ENCODE peak calls at places on chromosomes 2 and 18, in five cellular contexts. One of them, this sample, is unnamed.

GRCh38 chr2:223820549-223820948 is 16.8 kb downstream of the AP1S3 start:
- DNase-seq in ovary: no peak
- DNase-seq in CD4-positive, alpha-beta memory T cell: no peak
- DNase-seq in prostate gland: no peak
- DNase-seq in GM12865: no peak
- DNase-seq in this sample: no peak

GRCh38 chr2:100194951-100195350 is 52.6 kb upstream of the AFF3 start:
- DNase-seq in ovary: no peak
- DNase-seq in CD4-positive, alpha-beta memory T cell: no peak
- DNase-seq in prostate gland: no peak
- DNase-seq in GM12865: no peak
- DNase-seq in this sample: no peak

GRCh38 chr2:200026838-200027237 is 71.5 kb downstream of the MAIP1 start:
- DNase-seq in ovary: no peak
- DNase-seq in CD4-positive, alpha-beta memory T cell: no peak
- DNase-seq in prostate gland: no peak
- DNase-seq in GM12865: no peak
- DNase-seq in this sample: no peak

GRCh38 chr2:215215637-215216036 is 77.2 kb upstream of the ABCA12 start:
- DNase-seq in ovary: no peak
- DNase-seq in CD4-positive, alpha-beta memory T cell: no peak
- DNase-seq in prostate gland: no peak
- DNase-seq in GM12865: no peak
- DNase-seq in this sample: no peak

GRCh38 chr2:121098556-121098955 is 186.4 kb downstream of the TFCP2L1 start:
- DNase-seq in ovary: no peak
- DNase-seq in CD4-positive, alpha-beta memory T cell: no peak
- DNase-seq in prostate gland: no peak
- DNase-seq in GM12865: no peak
- DNase-seq in this sample: no peak

GRCh38 chr2:54396107-54396506 is 60.0 kb upstream of the SPTBN1 start:
- DNase-seq in ovary: no peak
- DNase-seq in CD4-positive, alpha-beta memory T cell: no peak
- DNase-seq in prostate gland: no peak
- DNase-seq in GM12865: no peak
- DNase-seq in this sample: no peak

GRCh38 chr2:238023608-238024007 is 37.2 kb upstream of the SCLY start:
- DNase-seq in ovary: no peak
- DNase-seq in CD4-positive, alpha-beta memory T cell: no peak
- DNase-seq in prostate gland: no peak
- DNase-seq in GM12865: no peak
- DNase-seq in this sample: no peak

GRCh38 chr2:9497017-9497416 is 22.7 kb downstream of the IAH1 start:
- DNase-seq in ovary: no peak
- DNase-seq in CD4-positive, alpha-beta memory T cell: no peak
- DNase-seq in prostate gland: peak; percentile 22
- DNase-seq in GM12865: no peak
- DNase-seq in this sample: no peak

DNA sequence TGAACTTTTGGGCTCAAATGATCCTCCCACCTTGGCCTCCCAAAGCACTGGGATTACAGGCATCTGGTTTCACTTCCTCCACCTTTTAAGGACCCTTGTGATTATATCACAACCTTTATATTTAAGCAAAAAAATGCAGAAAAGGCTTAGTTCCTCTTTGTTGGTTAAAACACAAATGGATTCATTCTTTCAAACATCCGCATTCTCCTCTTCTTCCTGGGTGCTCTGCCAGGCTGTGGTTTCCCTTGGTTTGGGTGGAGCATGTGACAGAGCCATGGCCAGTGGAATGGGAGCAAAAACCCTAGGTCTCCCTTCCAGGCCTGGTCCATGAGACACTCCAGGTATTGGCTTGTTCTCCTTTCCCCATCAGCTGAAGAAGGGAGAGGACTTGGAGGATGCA is 9.9 kb upstream of the SLC66A3 start:
- DNase-seq in ovary: no peak
- DNase-seq in CD4-positive, alpha-beta memory T cell: no peak
- DNase-seq in prostate gland: no peak
- DNase-seq in GM12865: no peak
- DNase-seq in this sample: no peak
- H3K4me3 ChIP-seq in ovary: no peak overlapping the region
- H3K4me3 ChIP-seq in CD4-positive, alpha-beta memory T cell: no peak overlapping the region
- H3K4me3 ChIP-seq in prostate gland: no peak overlapping the region
- H3K4me3 ChIP-seq in GM12865: no peak overlapping the region
- H3K4me3 ChIP-seq in this sample: no peak overlapping the region

GRCh38 chr18:58847383-58848071 is 17.1 kb upstream of the ZNF532 start:
- DNase-seq in ovary: no peak
- DNase-seq in CD4-positive, alpha-beta memory T cell: no peak
- DNase-seq in prostate gland: no peak
- DNase-seq in GM12865: no peak
- DNase-seq in this sample: no peak
- H3K4me3 ChIP-seq in ovary: no peak overlapping the region
- H3K4me3 ChIP-seq in CD4-positive, alpha-beta memory T cell: no peak overlapping the region
- H3K4me3 ChIP-seq in prostate gland: no peak overlapping the region
- H3K4me3 ChIP-seq in GM12865: no peak overlapping the region
- H3K4me3 ChIP-seq in this sample: no peak overlapping the region

GRCh38 chr2:68362069-68362468 is 3.0 kb upstream of the PLEK start:
- DNase-seq in ovary: peak; percentile 59
- DNase-seq in CD4-positive, alpha-beta memory T cell: peak; percentile 82
- DNase-seq in prostate gland: peak; percentile 58
- DNase-seq in GM12865: peak; percentile 95
- DNase-seq in this sample: peak; percentile 75
- H3K4me3 ChIP-seq in ovary: no peak overlapping the region
- H3K4me3 ChIP-seq in CD4-positive, alpha-beta memory T cell: peak overlapping the region; percentile 11
- H3K4me3 ChIP-seq in prostate gland: no peak overlapping the region
- H3K4me3 ChIP-seq in GM12865: peak overlapping the region; percentile 47
- H3K4me3 ChIP-seq in this sample: no peak overlapping the region

DNA sequence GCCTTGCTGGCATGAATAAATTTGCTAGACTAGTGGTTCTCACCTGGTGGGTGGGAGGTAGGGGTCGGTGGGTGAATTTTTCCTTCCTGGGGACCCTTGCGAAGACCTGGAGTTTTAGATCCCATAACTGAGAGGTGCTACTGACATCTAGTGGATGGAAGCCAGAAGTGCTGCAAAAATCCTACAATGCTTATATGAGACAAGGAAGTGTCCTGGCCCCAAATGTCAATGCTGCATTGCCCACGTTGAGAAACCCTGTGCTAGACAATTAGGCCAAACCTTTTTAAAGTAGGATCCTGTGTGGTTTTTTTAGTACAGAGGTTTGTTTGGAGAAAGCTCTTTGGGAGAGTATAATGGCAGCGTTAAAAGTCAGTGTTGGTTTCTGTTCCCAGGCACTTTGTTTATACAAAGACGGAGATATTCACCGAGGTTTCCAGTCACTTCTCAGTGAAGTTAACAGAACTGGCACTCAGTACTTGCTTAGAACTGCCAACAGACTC is 9.6 kb downstream of the SERPINB8 start:
- DNase-seq in ovary: peak; percentile 31
- DNase-seq in CD4-positive, alpha-beta memory T cell: peak; percentile 40
- DNase-seq in prostate gland: peak; percentile 65
- DNase-seq in GM12865: peak; percentile 61
- DNase-seq in this sample: peak; percentile 78
- H3K4me3 ChIP-seq in ovary: peak overlapping the region; percentile 13
- H3K4me3 ChIP-seq in CD4-positive, alpha-beta memory T cell: no peak overlapping the region
- H3K4me3 ChIP-seq in prostate gland: no peak overlapping the region
- H3K4me3 ChIP-seq in GM12865: no peak overlapping the region
- H3K4me3 ChIP-seq in this sample: peak overlapping the region; percentile 25

GRCh38 chr2:236485519-236485918 is 84.1 kb upstream of the ACKR3 start:
- DNase-seq in ovary: no peak
- DNase-seq in CD4-positive, alpha-beta memory T cell: no peak
- DNase-seq in prostate gland: no peak
- DNase-seq in GM12865: no peak
- DNase-seq in this sample: no peak

GRCh38 chr2:236483102-236483501 is 86.5 kb upstream of the ACKR3 start:
- DNase-seq in ovary: no peak
- DNase-seq in CD4-positive, alpha-beta memory T cell: no peak
- DNase-seq in prostate gland: no peak
- DNase-seq in GM12865: no peak
- DNase-seq in this sample: no peak

GRCh38 chr2:236479814-236480213 is 89.8 kb upstream of the ACKR3 start:
- DNase-seq in ovary: no peak
- DNase-seq in CD4-positive, alpha-beta memory T cell: no peak
- DNase-seq in prostate gland: no peak
- DNase-seq in GM12865: no peak
- DNase-seq in this sample: no peak
- H3K4me3 ChIP-seq in ovary: no peak overlapping the region
- H3K4me3 ChIP-seq in CD4-positive, alpha-beta memory T cell: no peak overlapping the region
- H3K4me3 ChIP-seq in prostate gland: no peak overlapping the region
- H3K4me3 ChIP-seq in GM12865: no peak overlapping the region
- H3K4me3 ChIP-seq in this sample: no peak overlapping the region

DNA sequence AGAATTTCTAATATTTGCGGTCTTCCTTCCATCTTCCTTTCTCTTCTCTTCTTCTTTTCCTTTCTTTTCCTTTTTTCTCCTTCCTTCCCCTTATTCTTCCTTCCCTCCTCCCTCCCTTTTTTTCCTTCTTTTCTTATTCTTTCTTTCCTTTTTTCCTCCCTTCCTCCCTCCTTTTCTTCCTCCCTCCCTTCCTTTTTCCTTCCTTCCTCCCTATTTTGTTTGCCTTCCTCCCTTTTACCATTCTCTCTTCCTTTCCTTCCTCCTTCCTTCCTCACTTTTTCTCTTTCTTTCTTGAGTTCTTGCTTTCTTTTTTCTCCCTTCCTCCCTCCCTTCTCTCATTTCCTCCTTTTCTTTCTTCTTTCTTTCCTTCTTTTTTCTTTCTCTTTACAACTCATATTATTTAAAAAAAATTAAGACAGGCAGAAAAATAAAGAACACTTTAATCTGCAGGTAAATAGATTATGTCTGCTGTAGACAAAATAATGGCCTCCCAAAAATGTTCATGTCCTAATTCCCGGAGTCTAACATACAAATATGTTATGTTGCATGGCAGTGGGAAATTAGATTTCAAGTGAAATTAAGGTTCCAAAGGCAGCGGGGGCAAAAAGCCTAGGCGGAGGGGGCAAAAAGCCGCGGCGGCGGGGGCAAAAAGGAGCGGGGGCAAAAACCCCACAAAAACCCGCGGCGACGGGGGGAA is 152.4 kb downstream of the ANKRD30BL start:
- DNase-seq in ovary: no peak
- DNase-seq in CD4-positive, alpha-beta memory T cell: no peak
- DNase-seq in prostate gland: no peak
- DNase-seq in GM12865: no peak
- DNase-seq in this sample: no peak
- H3K4me3 ChIP-seq in ovary: no peak overlapping the region
- H3K4me3 ChIP-seq in CD4-positive, alpha-beta memory T cell: no peak overlapping the region
- H3K4me3 ChIP-seq in prostate gland: peak overlapping the region; percentile 9
- H3K4me3 ChIP-seq in GM12865: no peak overlapping the region
- H3K4me3 ChIP-seq in this sample: no peak overlapping the region

GRCh38 chr2:236762628-236763027 is 193.0 kb downstream of the ACKR3 start:
- DNase-seq in ovary: no peak
- DNase-seq in CD4-positive, alpha-beta memory T cell: no peak
- DNase-seq in prostate gland: no peak
- DNase-seq in GM12865: no peak
- DNase-seq in this sample: no peak

GRCh38 chr2:236758406-236758805 is 188.8 kb downstream of the ACKR3 start:
- DNase-seq in ovary: no peak
- DNase-seq in CD4-positive, alpha-beta memory T cell: no peak
- DNase-seq in prostate gland: no peak
- DNase-seq in GM12865: no peak
- DNase-seq in this sample: no peak

GRCh38 chr2:236760246-236760645 is 190.6 kb downstream of the ACKR3 start:
- DNase-seq in ovary: no peak
- DNase-seq in CD4-positive, alpha-beta memory T cell: no peak
- DNase-seq in prostate gland: no peak
- DNase-seq in GM12865: no peak
- DNase-seq in this sample: no peak

GRCh38 chr2:236763821-236764220 is 194.2 kb downstream of the ACKR3 start:
- DNase-seq in ovary: no peak
- DNase-seq in CD4-positive, alpha-beta memory T cell: no peak
- DNase-seq in prostate gland: no peak
- DNase-seq in GM12865: no peak
- DNase-seq in this sample: no peak

DNA sequence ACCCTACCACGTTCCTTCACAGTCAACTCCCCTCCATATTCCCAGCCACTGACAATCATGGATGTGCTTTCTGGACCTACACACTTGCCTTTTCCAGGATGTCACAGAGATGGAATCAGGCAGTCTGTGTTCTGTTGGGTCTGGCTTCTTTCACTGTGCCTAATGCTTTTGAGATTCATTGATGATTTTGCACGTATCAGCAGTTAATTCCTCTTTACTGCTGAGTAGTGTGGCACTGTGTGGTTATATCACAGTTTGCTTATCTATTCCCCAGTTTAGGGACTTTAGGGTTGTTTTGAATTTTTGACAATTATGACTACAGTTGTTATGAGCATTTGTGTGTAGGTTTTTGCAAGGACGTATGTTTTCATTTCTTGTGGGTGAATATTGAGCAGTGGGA is 191.7 kb downstream of the ACKR3 start:
- DNase-seq in ovary: no peak
- DNase-seq in CD4-positive, alpha-beta memory T cell: no peak
- DNase-seq in prostate gland: no peak
- DNase-seq in GM12865: no peak
- DNase-seq in this sample: no peak
- H3K4me3 ChIP-seq in ovary: no peak overlapping the region
- H3K4me3 ChIP-seq in CD4-positive, alpha-beta memory T cell: no peak overlapping the region
- H3K4me3 ChIP-seq in prostate gland: no peak overlapping the region
- H3K4me3 ChIP-seq in GM12865: no peak overlapping the region
- H3K4me3 ChIP-seq in this sample: no peak overlapping the region